ENCODE peak calls at places on chromosomes 12 and 14, in four cellular contexts. R is heart right ventricle, H is ELR, J is T-helper 9 cell. N is an unnamed sample.
A peak's percentile ranks its signal among the peaks of the same experiment; 100 is the strongest.

GRCh38 chr14:21068521-21069387 is 1.4 kb upstream of the ARHGEF40 start:
- DNase-seq in H (peak; percentile 74), R (peak; percentile 73), J (peak; percentile 45), N (peak; percentile 39)

GRCh38 chr14:23551266-23552028 is at the start of gene ZFHX2:
- DNase-seq in H (peak; percentile 72), J (peak; percentile 61), R (peak; percentile 77), N (no peak)

GRCh38 chr14:70897475-70897874 is 9.8 kb upstream of the PCNX1 start:
- DNase-seq in J (no peak), H (no peak), R (no peak), N (peak; percentile 54)

GRCh38 chr14:86779416-86779815 is 1213.6 kb downstream of the GALC start:
- DNase-seq in R (no peak), J (no peak), H (peak; percentile 45), N (no peak)

GRCh38 chr12:1716215-1716862 is 25.5 kb downstream of the ADIPOR2 start:
- DNase-seq in R (no peak), H (peak; percentile 37), J (no peak), N (no peak)

GRCh38 chr12:27779416-27779815 is 617 bp upstream of the KLHL42 start:
- DNase-seq in R (no peak), H (peak; percentile 45), J (no peak), N (no peak)

GRCh38 chr12:62846506-62846905 is 88.4 kb downstream of the PPM1H start:
- DNase-seq in J (no peak), R (no peak), H (peak; percentile 55), N (peak; percentile 77)

GRCh38 chr12:131836193-131836592 is 8.0 kb downstream of the MMP17 start:
- DNase-seq in J (no peak), R (no peak), H (peak; percentile 50), N (no peak)

GRCh38 chr12:121968880-121969279 is 50.5 kb downstream of the CFAP251 start:
- DNase-seq in R (no peak), H (no peak), J (no peak), N (no peak)

GRCh38 chr14:73393375-73393774 is 65.0 kb downstream of the NUMB start:
- DNase-seq in R (no peak), J (no peak), H (no peak), N (no peak)

GRCh38 chr14:35895256-35895655 is 69.1 kb downstream of the BRMS1L start:
- DNase-seq in H (no peak), J (no peak), R (no peak), N (no peak)

GRCh38 chr12:75658826-75659823 is 147.7 kb upstream of the KRR1 start:
- DNase-seq in R (no peak), H (peak; percentile 93), J (no peak), N (peak; percentile 83)

GRCh38 chr14:32661216-32661615 is 277.5 kb upstream of the NPAS3 start:
- DNase-seq in R (no peak), J (no peak), H (no peak), N (no peak)

GRCh38 chr14:66359500-66359899 is 126.7 kb upstream of the CCDC196 start:
- DNase-seq in H (peak; percentile 71), R (peak; percentile 15), J (peak; percentile 5), N (peak; percentile 57)

GRCh38 chr12:106138279-106138645 is 492 bp downstream of the NUAK1 start:
- DNase-seq in R (no peak), J (no peak), H (peak; percentile 44), N (no peak)